ENCODE peak calls at places on chromosomes 11 and 22, in four cellular contexts. One of them, this sample, is unnamed.

GRCh38 chr22:28867191-28867590 is 16.2 kb upstream of the ZNRF3 start:
- DNase-seq in HCT116: no peak
- DNase-seq in H9: no peak
- DNase-seq in SK-N-SH: no peak
- DNase-seq in this sample: no peak

GRCh38 chr11:10309163-10310093 is 4.6 kb downstream of the ADM start:
- DNase-seq in SK-N-SH: no peak
- DNase-seq in HCT116: peak; percentile 83
- DNase-seq in H9: peak; percentile 44
- DNase-seq in this sample: no peak

GRCh38 chr11:113197456-113197855 is 116.9 kb upstream of the TTC12 start:
- DNase-seq in SK-N-SH: no peak
- DNase-seq in HCT116: no peak
- DNase-seq in H9: no peak
- DNase-seq in this sample: no peak

GRCh38 chr22:26887456-26887855 is 230.1 kb downstream of the MIAT start:
- DNase-seq in HCT116: no peak
- DNase-seq in SK-N-SH: no peak
- DNase-seq in H9: no peak
- DNase-seq in this sample: peak; percentile 22

GRCh38 chr22:49024775-49025440 is 802.8 kb downstream of the BRD1 start:
- DNase-seq in H9: no peak
- DNase-seq in SK-N-SH: no peak
- DNase-seq in HCT116: no peak
- DNase-seq in this sample: no peak

GRCh38 chr11:16911186-16911585 is 103.0 kb downstream of the PLEKHA7 start:
- DNase-seq in HCT116: no peak
- DNase-seq in H9: no peak
- DNase-seq in SK-N-SH: no peak
- DNase-seq in this sample: no peak

GRCh38 chr22:47586038-47586437 is 823.6 kb downstream of the TBC1D22A start:
- DNase-seq in H9: no peak
- DNase-seq in SK-N-SH: no peak
- DNase-seq in HCT116: peak; percentile 22
- DNase-seq in this sample: no peak

GRCh38 chr11:102112654-102112926 is 2.3 kb downstream of the YAP1 start:
- DNase-seq in H9: no peak
- DNase-seq in SK-N-SH: no peak
- DNase-seq in HCT116: no peak
- DNase-seq in this sample: no peak

GRCh38 chr11:28900427-28900826 is 792.2 kb downstream of the METTL15 start:
- DNase-seq in H9: no peak
- DNase-seq in SK-N-SH: no peak
- DNase-seq in HCT116: no peak
- DNase-seq in this sample: no peak

GRCh38 chr11:118917488-118918127 is 8.1 kb downstream of the BCL9L start:
- DNase-seq in H9: no peak
- DNase-seq in HCT116: no peak
- DNase-seq in SK-N-SH: no peak
- DNase-seq in this sample: no peak

GRCh38 chr11:109150603-109151002 is 271.4 kb upstream of the C11orf87 start:
- DNase-seq in H9: no peak
- DNase-seq in SK-N-SH: no peak
- DNase-seq in HCT116: no peak
- DNase-seq in this sample: peak; percentile 54

GRCh38 chr11:102470257-102470656 is 17.7 kb upstream of the TMEM123 start:
- DNase-seq in HCT116: no peak
- DNase-seq in SK-N-SH: no peak
- DNase-seq in H9: no peak
- DNase-seq in this sample: no peak

GRCh38 chr22:40829131-40829530 is 10.0 kb upstream of the SLC25A17 start:
- DNase-seq in HCT116: no peak
- DNase-seq in H9: no peak
- DNase-seq in SK-N-SH: no peak
- DNase-seq in this sample: no peak

GRCh38 chr11:57205046-57205671 is 23.4 kb downstream of the LRRC55 start:
- DNase-seq in H9: peak; percentile 57
- DNase-seq in HCT116: no peak
- DNase-seq in SK-N-SH: no peak
- DNase-seq in this sample: no peak

GRCh38 chr22:37639070-37639760 is at the start of gene SH3BP1:
- DNase-seq in H9: peak; percentile 88
- DNase-seq in HCT116: no peak
- DNase-seq in SK-N-SH: peak; percentile 89
- DNase-seq in this sample: peak; percentile 80

GRCh38 chr11:47352556-47352955 is at the start of gene MYBPC3:
- DNase-seq in SK-N-SH: peak; percentile 26
- DNase-seq in HCT116: no peak
- DNase-seq in H9: no peak
- DNase-seq in this sample: no peak

GRCh38 chr22:41915035-41915782 is at the start of gene SHISA8:
- DNase-seq in HCT116: no peak
- DNase-seq in SK-N-SH: peak; percentile 70
- DNase-seq in H9: no peak
- DNase-seq in this sample: peak; percentile 79

GRCh38 chr11:16000065-16000464 is 356.3 kb downstream of the SOX6 start:
- DNase-seq in HCT116: no peak
- DNase-seq in H9: no peak
- DNase-seq in SK-N-SH: no peak
- DNase-seq in this sample: no peak

GRCh38 chr11:118215262-118215661 is 9.5 kb downstream of the JAML start:
- DNase-seq in H9: no peak
- DNase-seq in HCT116: no peak
- DNase-seq in SK-N-SH: no peak
- DNase-seq in this sample: no peak

GRCh38 chr11:44017443-44018126 is 30.2 kb upstream of the ACCSL start:
- DNase-seq in H9: no peak
- DNase-seq in HCT116: no peak
- DNase-seq in SK-N-SH: no peak
- DNase-seq in this sample: no peak

GRCh38 chr11:44618561-44619425 is 53.3 kb downstream of the CD82 start:
- DNase-seq in HCT116: no peak
- DNase-seq in H9: peak; percentile 24
- DNase-seq in SK-N-SH: no peak
- DNase-seq in this sample: no peak

GRCh38 chr11:67495234-67496005 is 9.7 kb downstream of the PITPNM1 start:
- DNase-seq in H9: no peak
- DNase-seq in SK-N-SH: peak; percentile 34
- DNase-seq in HCT116: no peak
- DNase-seq in this sample: no peak

GRCh38 chr11:1830500-1831223 is 4.1 kb upstream of the SYT8 start:
- DNase-seq in SK-N-SH: peak; percentile 40
- DNase-seq in H9: no peak
- DNase-seq in HCT116: no peak
- DNase-seq in this sample: no peak

GRCh38 chr11:82960000-82960778 is 58.7 kb downstream of the DDIAS start:
- DNase-seq in H9: no peak
- DNase-seq in SK-N-SH: no peak
- DNase-seq in HCT116: no peak
- DNase-seq in this sample: no peak

DNA sequence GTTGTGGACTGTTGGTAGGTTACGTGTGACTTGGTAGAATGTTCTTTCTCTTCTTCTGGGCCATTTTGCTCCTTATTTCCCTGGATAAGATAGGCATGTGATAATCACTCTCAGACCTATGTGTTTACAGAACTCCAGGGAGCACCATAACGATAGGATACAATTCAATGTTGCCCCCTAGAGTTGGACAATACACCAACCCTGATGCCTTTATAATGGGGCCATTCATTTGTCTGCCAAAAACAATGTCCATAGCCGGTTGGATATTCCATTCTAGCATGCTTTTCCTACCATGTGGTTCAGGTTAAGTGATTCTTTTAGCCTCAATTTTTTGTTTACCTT is 60.5 kb downstream of the APIP start:
- DNase-seq in HCT116: no peak
- DNase-seq in SK-N-SH: no peak
- DNase-seq in H9: no peak
- DNase-seq in this sample: no peak
- H2AFZ ChIP-seq in HCT116: no peak overlapping the region
- H2AFZ ChIP-seq in SK-N-SH: no peak overlapping the region
- H2AFZ ChIP-seq in H9: no peak overlapping the region
- H2AFZ ChIP-seq in this sample: no peak overlapping the region

DNA sequence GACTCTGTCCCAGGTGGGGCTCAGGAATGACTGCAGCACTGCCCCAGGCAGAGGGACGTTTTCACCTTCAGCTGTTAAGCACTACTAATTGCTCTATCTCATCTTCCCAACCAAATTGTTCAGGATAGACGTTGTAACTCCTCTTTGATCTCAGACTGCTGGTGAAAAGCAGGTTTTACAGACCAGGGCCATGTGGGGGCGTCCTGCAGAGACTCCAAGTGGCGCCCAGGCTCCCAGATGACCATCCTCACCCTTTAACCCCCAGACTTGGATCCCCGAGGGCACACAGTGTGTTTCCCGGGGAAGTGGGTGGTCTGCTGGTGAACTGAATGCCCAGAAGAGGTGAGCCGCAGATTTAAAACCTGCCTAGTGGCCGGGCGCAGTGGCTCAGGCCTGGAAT is 23.9 kb downstream of the FADD start:
- DNase-seq in H9: peak; percentile 69
- DNase-seq in HCT116: peak; percentile 23
- DNase-seq in SK-N-SH: peak; percentile 56
- DNase-seq in this sample: peak; percentile 49
- H2AFZ ChIP-seq in H9: no peak overlapping the region
- H2AFZ ChIP-seq in HCT116: no peak overlapping the region
- H2AFZ ChIP-seq in SK-N-SH: no peak overlapping the region
- H2AFZ ChIP-seq in this sample: no peak overlapping the region

DNA sequence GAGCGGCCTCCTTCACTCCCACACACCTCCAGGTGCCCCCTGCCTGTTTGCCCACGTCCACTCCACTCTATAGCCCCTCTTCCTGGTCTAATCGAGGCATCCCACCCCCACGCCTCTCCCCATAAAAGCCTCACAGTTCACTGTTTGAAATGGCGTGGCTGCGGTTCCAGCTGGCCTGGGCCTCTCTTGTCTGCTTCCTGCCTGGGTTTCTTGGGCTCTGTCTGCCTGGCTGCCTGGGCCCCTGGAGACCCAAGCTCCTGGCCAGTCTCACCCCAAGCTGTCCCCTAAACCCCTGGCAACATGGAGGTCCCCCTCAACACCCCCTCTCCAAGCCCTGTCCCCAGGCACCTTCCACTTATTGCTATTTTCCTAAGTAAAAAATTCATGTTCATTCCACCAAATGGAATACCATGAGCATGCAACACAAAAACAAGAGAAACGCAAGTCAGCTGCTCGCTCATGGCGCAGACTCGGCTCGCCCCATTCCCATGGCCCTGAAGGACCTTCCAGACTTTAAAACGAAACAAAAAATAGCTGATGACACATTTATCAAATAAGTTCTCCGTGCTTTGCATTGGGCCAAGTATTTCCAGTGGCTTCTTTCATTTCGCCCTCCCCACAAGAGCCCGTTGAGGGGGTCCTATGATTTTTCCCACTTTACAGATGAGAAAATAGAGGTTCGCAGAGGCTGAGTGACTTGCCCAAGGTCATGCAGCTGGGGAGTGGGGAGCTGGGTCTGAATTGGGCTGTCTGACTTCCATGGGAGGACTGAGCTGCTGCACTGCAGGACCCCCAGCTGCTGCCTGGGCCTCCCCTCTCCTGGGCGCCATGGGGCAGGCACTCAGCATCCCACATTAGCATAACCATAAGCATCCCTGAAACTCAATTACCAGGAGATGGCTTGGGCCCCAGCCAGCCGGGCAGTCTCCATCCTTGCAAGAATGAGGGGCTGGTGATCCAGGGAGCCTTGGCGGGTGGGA is 11.7 kb upstream of the FLRT1 start:
- DNase-seq in H9: peak; percentile 70
- DNase-seq in SK-N-SH: no peak
- DNase-seq in HCT116: no peak
- DNase-seq in this sample: no peak
- H2AFZ ChIP-seq in H9: no peak overlapping the region
- H2AFZ ChIP-seq in SK-N-SH: no peak overlapping the region
- H2AFZ ChIP-seq in HCT116: no peak overlapping the region
- H2AFZ ChIP-seq in this sample: no peak overlapping the region

DNA sequence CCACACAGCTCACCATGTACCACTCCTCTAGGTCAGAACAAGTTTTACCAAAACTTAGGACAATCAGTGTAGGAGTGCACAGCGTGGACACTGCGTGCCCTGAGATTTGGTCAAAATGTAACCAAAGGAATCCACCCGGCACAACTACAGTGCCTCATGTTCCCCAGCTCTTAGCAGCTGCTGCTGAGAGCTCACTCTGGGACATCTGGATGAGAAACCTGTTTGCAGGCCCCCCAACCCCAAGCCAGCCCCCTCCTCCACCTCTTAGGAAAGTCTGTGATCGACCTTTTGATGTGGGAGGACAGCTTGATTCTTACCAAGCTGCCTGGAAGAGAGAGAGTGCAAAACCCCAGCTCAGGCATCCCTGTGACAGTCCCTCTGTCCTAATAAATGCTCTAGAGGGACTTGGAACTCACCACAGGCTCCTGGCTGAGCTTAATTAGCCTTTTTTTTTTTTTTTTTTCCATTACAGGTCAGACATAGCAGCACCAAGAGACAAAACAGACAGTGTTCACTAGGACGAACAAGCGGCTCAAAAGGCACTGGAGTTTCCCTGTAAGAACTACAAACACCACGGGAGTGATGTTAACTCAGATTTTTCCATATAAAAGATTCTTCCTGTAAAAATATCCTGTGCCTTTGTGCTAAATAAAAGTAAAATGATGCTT is 101.2 kb upstream of the AKIP1 start:
- DNase-seq in HCT116: no peak
- DNase-seq in H9: no peak
- DNase-seq in SK-N-SH: peak; percentile 66
- DNase-seq in this sample: peak; percentile 51
- H2AFZ ChIP-seq in HCT116: no peak overlapping the region
- H2AFZ ChIP-seq in H9: no peak overlapping the region
- H2AFZ ChIP-seq in SK-N-SH: no peak overlapping the region
- H2AFZ ChIP-seq in this sample: no peak overlapping the region

DNA sequence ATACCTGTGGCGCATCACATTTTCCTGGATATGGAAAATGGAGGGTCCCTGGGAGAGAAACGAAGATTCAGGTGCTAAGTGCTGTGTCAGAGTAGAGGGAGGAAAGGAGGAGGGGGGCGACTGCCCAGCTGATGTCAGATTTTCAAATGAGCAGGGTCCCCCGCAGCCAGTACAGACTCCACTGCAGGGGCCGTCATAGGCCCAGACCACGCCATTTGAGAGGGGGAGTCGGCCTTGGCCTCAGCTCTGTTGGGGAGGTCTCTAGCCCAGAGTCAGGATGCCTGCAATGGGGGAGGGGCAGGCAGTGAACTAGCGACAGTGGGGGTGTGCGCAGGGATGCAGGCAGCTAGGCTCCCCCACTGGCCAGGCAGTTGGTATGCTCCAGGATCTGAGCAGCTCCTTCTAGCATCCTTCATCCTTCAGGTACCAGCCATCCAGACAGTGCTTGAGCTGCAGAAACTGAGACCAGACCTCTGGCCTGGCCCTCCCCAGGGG is at the start of the genes BSCL2 and GNG3:
- DNase-seq in SK-N-SH: peak; percentile 39
- DNase-seq in H9: peak; percentile 99
- DNase-seq in HCT116: no peak
- DNase-seq in this sample: peak; percentile 85
- H2AFZ ChIP-seq in SK-N-SH: peak within 1 kb of the TSS; percentile 64
- H2AFZ ChIP-seq in H9: no peak within 1 kb of the TSS
- H2AFZ ChIP-seq in HCT116: no peak within 1 kb of the TSS
- H2AFZ ChIP-seq in this sample: peak within 1 kb of the TSS; percentile 7